ENCODE peak calls at places on chromosomes 5 and 9, in five cellular contexts. J is K562, E is A549, Z is HepG2, T is GM12878. O is an unnamed sample.

GRCh38 chr5:80059354-80059980 is 24.3 kb downstream of the THBS4 start:
- ATAC-seq in J (no peak), E (no peak), Z (no peak), T (no peak), O (no peak)

GRCh38 chr5:69493235-69493925 is 790 bp downstream of the OCLN start:
- ATAC-seq in J (no peak), E (peak; percentile 67), Z (peak; percentile 57), T (peak; percentile 71), O (peak; percentile 30)

GRCh38 chr5:56183507-56183906 is 49.6 kb downstream of the ANKRD55 start:
- ATAC-seq in J (no peak), E (peak; percentile 62), Z (no peak), T (peak; percentile 78), O (no peak)

GRCh38 chr5:146283344-146283761 is 55.3 kb upstream of the POU4F3 start:
- ATAC-seq in J (no peak), E (peak; percentile 91), Z (no peak), T (no peak), O (no peak)

GRCh38 chr5:133848306-133848924 is 120.0 kb downstream of the C5orf15 start:
- ATAC-seq in J (no peak), E (no peak), Z (peak; percentile 38), T (no peak), O (no peak)

GRCh38 chr9:87684627-87685204 is 41.2 kb upstream of the CTSL start:
- ATAC-seq in J (peak; percentile 85), E (peak; percentile 89), Z (peak; percentile 85), T (peak; percentile 24), O (no peak)

GRCh38 chr5:39249560-39250274 is 30.4 kb upstream of the FYB1 start:
- ATAC-seq in J (peak; percentile 26), E (no peak), Z (no peak), T (no peak), O (no peak)

GRCh38 chr9:38047301-38048251 is 21.5 kb downstream of the SHB start:
- ATAC-seq in J (peak; percentile 77), E (peak; percentile 89), Z (peak; percentile 94), T (no peak), O (peak; percentile 72)

GRCh38 chr9:518540-518939 is 303.9 kb downstream of the DOCK8 start:
- ATAC-seq in J (peak; percentile 36), E (no peak), Z (peak; percentile 51), T (no peak), O (no peak)

GRCh38 chr9:69171049-69171448 is 3.0 kb upstream of the TJP2 start:
- ATAC-seq in J (peak; percentile 66), E (no peak), Z (no peak), T (no peak), O (no peak)

GRCh38 chr9:71911061-71911907 is at the start of the genes ABHD17B and C9orf85:
- ATAC-seq in J (peak; percentile 95), E (peak; percentile 97), Z (peak; percentile 95), T (peak; percentile 94), O (peak; percentile 98)

GRCh38 chr5:112895682-112896081 is 26.3 kb downstream of the REEP5 start:
- ATAC-seq in J (no peak), E (no peak), Z (no peak), T (no peak), O (no peak)

GRCh38 chr5:14077501-14077900 is 65.6 kb upstream of the TRIO start:
- ATAC-seq in J (no peak), E (no peak), Z (no peak), T (no peak), O (no peak)

DNA sequence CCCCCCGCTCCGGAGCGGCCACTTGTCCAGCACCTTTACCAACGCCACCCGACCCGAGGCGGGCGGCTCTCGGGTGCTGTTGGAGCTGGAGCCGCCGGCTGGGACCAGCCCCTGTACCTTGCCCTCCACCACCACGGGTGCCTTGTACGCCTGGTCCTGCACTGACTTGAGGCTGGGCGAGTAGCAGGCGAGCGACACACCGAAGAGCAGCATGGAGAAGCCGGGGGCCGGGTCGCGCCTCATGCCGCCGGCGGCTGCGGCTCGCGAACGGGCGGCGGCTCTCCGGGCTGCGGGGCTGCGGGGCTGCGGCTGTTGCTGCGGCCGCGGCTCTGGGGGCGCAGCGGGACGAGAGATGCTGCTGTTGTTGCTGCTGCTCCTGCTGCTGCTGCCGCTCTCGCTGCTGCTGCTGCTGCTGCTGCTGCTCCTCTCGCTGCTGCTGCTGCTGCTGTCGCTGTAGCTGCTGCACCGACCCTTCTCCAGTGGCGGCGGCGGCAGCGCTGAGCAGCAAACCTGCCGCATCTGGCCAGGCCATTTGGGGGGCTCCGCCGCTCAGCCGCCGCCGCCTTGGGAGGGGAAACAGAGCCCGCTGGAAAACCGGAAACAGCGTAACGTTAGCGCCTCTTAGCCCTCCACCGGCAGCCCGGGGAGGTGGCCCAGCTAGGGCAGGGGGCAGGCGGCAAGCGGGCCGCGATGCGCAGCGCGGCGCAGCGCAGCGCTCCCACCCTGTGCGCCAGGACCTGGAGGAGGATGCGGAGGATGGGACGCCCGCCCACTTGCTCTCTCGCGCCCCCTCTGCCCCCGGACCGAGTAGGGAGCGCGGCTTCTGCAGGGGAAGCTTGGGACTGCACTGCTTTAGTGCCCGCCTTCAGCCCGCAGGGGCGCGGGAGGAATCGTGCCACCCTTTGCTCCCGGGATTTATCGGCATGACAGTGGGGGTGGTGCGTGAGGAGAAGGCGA is at the start of gene NRG2:
- ATAC-seq in J (peak; percentile 94), E (peak; percentile 95), Z (peak; percentile 94), T (peak; percentile 82), O (peak; percentile 90)
- TF ChIP-seq EP300 in J (no peak), E (no peak), Z (no peak), T (no peak), O (no peak)

DNA sequence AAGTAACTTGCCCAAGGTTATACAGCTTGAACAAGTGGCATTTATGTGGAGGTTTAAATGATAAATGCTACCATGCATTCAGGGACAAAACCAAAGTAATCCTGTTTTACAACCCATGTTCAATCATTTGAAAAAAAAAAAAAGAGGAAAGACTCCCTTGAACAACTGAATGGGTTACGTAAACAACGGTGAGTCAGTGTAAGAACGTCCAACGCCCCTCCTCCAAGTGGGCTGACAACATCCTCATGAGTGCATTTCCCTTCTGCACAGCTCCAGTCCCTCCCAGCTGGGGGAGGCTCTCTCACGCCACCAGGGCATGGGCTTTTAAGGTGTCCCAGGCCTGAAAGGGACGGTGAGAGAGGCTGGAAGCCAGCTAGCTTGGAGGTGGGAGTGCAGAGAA is 90.0 kb downstream of the PRRT1B start:
- ATAC-seq in J (peak; percentile 99), E (peak; percentile 99), Z (peak; percentile 93), T (peak; percentile 58), O (peak; percentile 99)
- TF ChIP-seq POLR2A in J (no peak), E (no peak), Z (no peak), T (no peak), O (no peak)

GRCh38 chr5:87885727-87886126 is 382.9 kb downstream of the TMEM161B start:
- ATAC-seq in J (no peak), E (no peak), Z (no peak), T (no peak), O (no peak)

GRCh38 chr5:87888139-87888538 is 380.5 kb downstream of the TMEM161B start:
- ATAC-seq in J (no peak), E (no peak), Z (no peak), T (no peak), O (no peak)

DNA sequence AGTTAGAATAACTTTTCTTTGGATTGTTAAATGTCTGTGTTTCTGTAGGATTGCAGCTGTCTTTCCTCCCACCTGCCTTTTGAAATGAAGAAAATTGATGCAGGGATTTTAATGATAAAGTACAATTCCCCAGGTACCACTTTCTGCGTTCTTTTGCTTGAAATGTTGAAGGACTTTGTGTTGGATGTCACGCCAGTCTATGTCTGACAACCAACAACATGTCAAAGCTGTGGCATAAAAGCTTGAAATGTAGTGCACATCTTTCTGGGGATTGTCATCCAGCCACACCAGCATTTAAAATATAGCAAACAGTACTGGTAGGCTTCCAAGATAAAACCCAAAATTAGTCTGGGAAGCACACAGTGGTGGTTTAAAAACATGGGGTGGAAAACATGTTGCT is 381.4 kb downstream of the TMEM161B start:
- ATAC-seq in J (no peak), E (no peak), Z (no peak), T (no peak), O (no peak)
- TF ChIP-seq EP300 in J (no peak), E (no peak), Z (no peak), T (no peak), O (no peak)

GRCh38 chr9:113376634-113377531 is at the start of gene HDHD3:
- ATAC-seq in J (peak; percentile 87), E (peak; percentile 95), Z (peak; percentile 83), T (peak; percentile 93), O (peak; percentile 96)
- TF ChIP-seq POLR2A in J (peak; percentile 81), E (peak; percentile 82), Z (peak; percentile 70), T (peak; percentile 87), O (peak; percentile 56)

GRCh38 chr9:77839459-77840140 is 191.5 kb upstream of the GNA14 start:
- ATAC-seq in J (no peak), E (peak; percentile 84), Z (no peak), T (no peak), O (peak; percentile 63)
- TF ChIP-seq EP300 in J (no peak), E (no peak), Z (no peak), T (no peak), O (no peak)

GRCh38 chr5:126525630-126526245 is 69.3 kb downstream of the ALDH7A1 start:
- ATAC-seq in J (peak; percentile 87), E (peak; percentile 72), Z (peak; percentile 95), T (no peak), O (peak; percentile 75)
- TF ChIP-seq POLR2A in J (peak; percentile 51), E (no peak), Z (no peak), T (no peak), O (no peak)

DNA sequence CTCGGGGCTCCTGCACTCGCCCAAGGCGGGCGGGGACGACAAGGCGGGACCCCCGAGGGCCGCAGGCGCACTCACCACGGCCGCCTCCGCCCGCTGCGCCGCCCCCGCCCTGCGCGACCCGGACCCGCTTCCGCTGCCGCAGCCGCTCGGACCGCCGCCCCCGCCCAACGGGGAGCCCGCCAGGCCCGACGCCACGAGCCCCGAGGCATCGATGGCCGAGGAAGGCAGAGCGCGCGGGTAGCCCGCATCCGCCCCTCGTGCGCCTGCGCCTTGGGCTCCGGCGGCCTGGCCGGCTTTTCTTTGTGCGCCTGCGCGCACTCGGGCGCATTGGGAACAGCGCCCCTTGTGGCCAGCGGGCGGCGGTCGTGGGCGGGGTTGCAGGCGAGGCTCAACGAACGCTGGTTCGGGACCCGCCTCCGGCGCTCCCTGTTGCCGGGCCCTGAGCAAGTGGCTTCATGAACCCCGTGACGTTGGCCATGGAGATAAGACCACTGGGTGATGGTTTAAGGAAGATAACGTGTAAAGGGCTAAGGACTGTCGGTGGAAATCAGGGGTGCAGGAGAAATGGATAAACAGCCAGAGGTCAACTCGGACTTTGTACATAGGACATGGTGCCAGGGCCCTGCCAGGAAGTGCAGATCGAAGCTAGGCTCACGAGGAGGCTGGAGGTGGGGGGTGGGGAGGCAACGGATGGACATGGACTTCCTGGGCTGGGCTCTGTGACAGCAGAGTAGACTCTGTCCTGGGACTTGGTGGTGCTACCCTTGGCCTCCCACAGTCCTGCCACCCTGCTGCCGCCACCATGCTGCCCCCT is at the start of the genes C8G and FBXW5:
- ATAC-seq in J (peak; percentile 78), E (peak; percentile 34), Z (peak; percentile 25), T (peak; percentile 78), O (peak; percentile 95)
- TF ChIP-seq EP300 in J (peak; percentile 59), E (no peak), Z (peak; percentile 40), T (peak; percentile 35), O (no peak)